ENCODE peak calls at places on chromosomes 1 and 21, in six cellular contexts. S, E, N, H, C and Y are unnamed samples.

GRCh38 chr1:210754931-210755670 is 378.8 kb downstream of the KCNH1 start:
- DNase-seq in H (no peak), S (no peak), N (no peak), E (no peak), C (no peak), Y (no peak)

GRCh38 chr1:1397839-1398523 is 1.2 kb downstream of the CCNL2 start:
- DNase-seq in H (peak; percentile 56), N (no peak), S (peak; percentile 43), C (no peak), E (no peak), Y (no peak)

GRCh38 chr1:54998677-54999076 is at the start of gene BSND:
- DNase-seq in S (no peak), E (peak; percentile 24), C (no peak), N (no peak), H (peak; percentile 73), Y (no peak)

GRCh38 chr1:10510520-10511493 is 36.1 kb downstream of the PEX14 start:
- DNase-seq in E (no peak), H (no peak), S (peak; percentile 93), C (peak; percentile 66), N (no peak), Y (peak; percentile 77)

GRCh38 chr1:160400284-160400645 is at the start of gene VANGL2:
- DNase-seq in E (peak; percentile 87), N (no peak), H (peak; percentile 91), S (no peak), C (no peak), Y (no peak)

GRCh38 chr1:201709564-201710295 is 119.2 kb upstream of the IPO9 start:
- DNase-seq in N (no peak), C (no peak), S (peak; percentile 67), E (peak; percentile 78), H (peak; percentile 85), Y (no peak)

GRCh38 chr1:204415351-204415750 is 3.7 kb upstream of the PPP1R15B start:
- DNase-seq in E (no peak), S (no peak), H (no peak), N (peak; percentile 8), C (no peak), Y (no peak)

GRCh38 chr1:239810071-239810481 is 281.6 kb upstream of the FMN2 start:
- DNase-seq in H (no peak), N (no peak), S (no peak), C (no peak), E (no peak), Y (no peak)

GRCh38 chr1:37947364-37947763 is 511 bp upstream of the INPP5B start:
- DNase-seq in H (no peak), E (no peak), C (no peak), N (no peak), S (no peak), Y (no peak)

GRCh38 chr1:16372535-16373340 is 5.7 kb downstream of the SZRD1 start:
- DNase-seq in C (no peak), H (no peak), E (no peak), S (no peak), N (no peak), Y (no peak)
- H3K4me3 ChIP-seq in C (no peak overlapping the region), H (no peak overlapping the region), E (no peak overlapping the region), S (no peak overlapping the region), N (no peak overlapping the region), Y (no peak overlapping the region)

DNA sequence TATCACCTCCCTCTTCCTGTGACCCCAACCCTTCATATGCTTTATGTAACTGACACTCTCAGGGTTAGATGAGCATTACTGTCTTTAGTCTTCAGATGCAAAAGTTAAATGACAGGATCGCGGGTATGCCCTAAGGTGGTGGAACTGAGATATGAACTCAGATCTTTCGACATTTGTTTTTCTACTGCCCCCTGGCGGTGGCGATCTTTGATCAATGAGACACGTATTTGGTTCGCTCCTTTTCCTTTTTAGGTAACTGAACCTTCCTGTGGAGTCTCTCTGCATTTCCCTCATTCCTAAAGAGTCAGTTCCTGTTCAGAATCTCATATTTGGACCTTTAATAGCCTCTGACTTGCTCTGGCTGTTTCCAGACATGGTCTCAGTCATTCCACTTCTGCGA is 47.8 kb upstream of the ZP4 start:
- DNase-seq in N (no peak), E (no peak), C (no peak), S (no peak), H (no peak), Y (no peak)
- TF ChIP-seq CTCF in N (no peak), E (no peak), C (peak; percentile 1), S (no peak), H (no peak), Y (no peak)

GRCh38 chr1:78348526-78349284 is 142.1 kb upstream of the PTGFR start:
- DNase-seq in H (no peak), S (peak; percentile 57), E (no peak), N (no peak), C (no peak), Y (no peak)

GRCh38 chr1:78355646-78356045 is 135.1 kb upstream of the PTGFR start:
- DNase-seq in C (no peak), S (peak; percentile 75), E (no peak), H (no peak), N (no peak), Y (no peak)

DNA sequence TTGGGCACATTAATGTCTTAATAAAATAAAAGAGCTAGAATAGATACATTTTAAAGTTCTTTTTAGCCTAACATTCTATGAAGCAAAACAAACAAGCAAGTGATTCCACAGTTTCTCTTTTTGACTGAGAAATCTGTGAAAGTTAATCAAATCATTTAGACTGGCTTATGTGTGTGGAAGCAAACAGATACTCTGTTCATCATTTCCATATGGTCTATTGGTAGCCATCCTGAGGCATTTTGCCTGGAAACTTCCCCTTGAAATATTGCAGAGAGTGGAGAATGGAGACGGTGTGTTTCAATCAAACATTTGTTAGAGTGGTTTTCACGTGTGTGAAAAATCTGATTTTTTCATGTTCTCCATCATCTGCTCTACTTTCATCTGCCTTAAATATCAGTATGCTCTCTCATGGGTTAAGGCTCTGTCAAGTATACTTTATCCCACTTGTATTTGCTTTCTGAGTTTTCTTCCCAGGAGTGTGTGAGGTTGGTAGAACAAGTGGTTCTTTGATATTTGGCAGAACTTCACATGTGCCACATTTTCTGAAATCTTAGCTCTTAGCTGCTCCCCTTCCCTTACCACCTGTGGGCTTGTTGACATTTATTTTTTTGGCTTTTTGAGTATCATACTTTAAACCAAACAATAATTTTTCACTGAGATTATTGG is 139.1 kb upstream of the PTGFR start:
- DNase-seq in S (no peak), C (no peak), E (no peak), H (no peak), N (no peak), Y (no peak)
- H3K4me3 ChIP-seq in S (no peak overlapping the region), C (no peak overlapping the region), E (no peak overlapping the region), H (no peak overlapping the region), N (no peak overlapping the region), Y (no peak overlapping the region)

GRCh38 chr1:225977937-225978748 is 21.0 kb downstream of the SDE2 start:
- DNase-seq in S (no peak), E (peak; percentile 64), C (no peak), H (no peak), N (no peak), Y (no peak)
- TF ChIP-seq CTCF in S (no peak), E (no peak), C (no peak), H (no peak), N (no peak), Y (no peak)

GRCh38 chr21:42123509-42123908 is 52.4 kb downstream of the UMODL1 start:
- DNase-seq in H (peak; percentile 17), C (no peak), E (no peak), N (no peak), S (no peak), Y (no peak)

GRCh38 chr21:42121792-42122191 is 50.7 kb downstream of the UMODL1 start:
- DNase-seq in C (no peak), E (no peak), S (no peak), N (peak; percentile 46), H (peak; percentile 64), Y (no peak)

GRCh38 chr21:42122808-42123207 is 51.7 kb downstream of the UMODL1 start:
- DNase-seq in S (no peak), E (no peak), N (no peak), C (no peak), H (peak; percentile 43), Y (no peak)

GRCh38 chr21:42120904-42121535 is 49.9 kb downstream of the UMODL1 start:
- DNase-seq in S (no peak), C (no peak), N (no peak), E (no peak), H (peak; percentile 39), Y (no peak)

GRCh38 chr21:42122398-42122797 is 51.3 kb downstream of the UMODL1 start:
- DNase-seq in S (no peak), E (no peak), N (no peak), C (no peak), H (peak; percentile 43), Y (no peak)
- H3K4me3 ChIP-seq in S (no peak overlapping the region), E (no peak overlapping the region), N (no peak overlapping the region), C (no peak overlapping the region), H (no peak overlapping the region), Y (no peak overlapping the region)

DNA sequence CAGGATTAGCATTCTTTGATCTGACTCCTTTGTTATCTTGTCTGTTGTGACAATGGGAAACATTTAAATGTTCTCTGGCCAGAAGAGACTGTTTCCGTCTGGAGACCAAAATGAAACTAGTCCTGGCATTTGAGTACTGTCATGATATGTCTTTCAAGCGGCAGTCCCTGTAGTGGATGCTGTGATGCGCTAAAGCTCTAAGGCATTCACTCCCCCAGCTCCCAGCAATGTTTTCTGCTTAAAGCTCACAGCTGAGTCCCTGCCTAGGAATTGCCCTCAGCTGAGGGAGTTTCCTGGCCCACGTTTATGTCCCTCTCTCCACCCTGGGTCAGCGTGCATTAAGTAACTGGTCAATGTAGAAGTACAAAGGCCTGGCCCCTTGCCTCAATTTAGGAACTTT is 109.4 kb downstream of the UCHL5 start:
- DNase-seq in H (no peak), E (no peak), S (no peak), N (no peak), C (no peak), Y (no peak)
- TF ChIP-seq CTCF in H (no peak), E (no peak), S (no peak), N (no peak), C (no peak), Y (no peak)

GRCh38 chr1:12422488-12422887 is 192.7 kb downstream of the VPS13D start:
- DNase-seq in E (no peak), N (no peak), S (no peak), C (no peak), H (no peak), Y (no peak)

GRCh38 chr1:12424793-12425192 is 193.2 kb downstream of the DHRS3 start:
- DNase-seq in H (no peak), S (no peak), C (no peak), N (no peak), E (no peak), Y (no peak)

GRCh38 chr1:12424150-12424549 is 193.9 kb downstream of the DHRS3 start:
- DNase-seq in C (no peak), N (no peak), S (peak; percentile 91), H (no peak), E (no peak), Y (no peak)

GRCh38 chr1:12428334-12428733 is 189.7 kb downstream of the DHRS3 start:
- DNase-seq in H (no peak), S (no peak), E (no peak), N (no peak), C (no peak), Y (no peak)

DNA sequence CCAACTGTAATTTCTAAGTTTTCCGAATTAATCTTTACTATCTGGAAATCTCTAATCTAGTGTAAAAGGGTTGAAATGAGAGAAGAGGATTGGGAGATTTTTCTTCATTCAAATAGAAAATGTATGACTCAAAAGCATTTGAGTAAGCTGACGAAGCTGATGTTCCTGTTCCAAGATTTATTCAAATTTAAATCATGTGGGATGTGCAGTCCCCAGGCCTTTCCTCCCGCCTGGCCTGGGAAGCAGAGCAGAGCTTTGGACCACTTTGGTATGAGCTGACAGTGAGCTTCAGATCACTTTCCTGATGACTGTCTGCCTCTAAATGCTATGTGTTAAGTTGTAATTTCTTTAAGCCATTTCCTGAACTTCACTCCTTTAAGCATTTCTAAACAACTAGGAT is 192.0 kb downstream of the DHRS3 start:
- DNase-seq in C (no peak), H (no peak), S (peak; percentile 70), E (no peak), N (no peak), Y (no peak)
- H3K4me3 ChIP-seq in C (no peak overlapping the region), H (no peak overlapping the region), S (no peak overlapping the region), E (no peak overlapping the region), N (no peak overlapping the region), Y (no peak overlapping the region)